ENCODE peak calls at places on chromosomes 7 and 10, in four cellular contexts. One of them, this sample, is unnamed.

GRCh38 chr7:945556-946255 is 8.8 kb downstream of the ADAP1 start:
- DNase-seq in naive thymus-derived CD8-positive, alpha-beta T cell: no peak
- DNase-seq in cardiac fibroblast: no peak
- DNase-seq in MCF 10A: peak
- DNase-seq in this sample: peak

GRCh38 chr7:29765392-29765979 is 40.8 kb upstream of the WIPF3 start:
- DNase-seq in MCF 10A: no peak
- DNase-seq in naive thymus-derived CD8-positive, alpha-beta T cell: no peak
- DNase-seq in cardiac fibroblast: no peak
- DNase-seq in this sample: no peak

GRCh38 chr10:95265572-95265971 is 25.2 kb downstream of the PDLIM1 start:
- DNase-seq in MCF 10A: no peak
- DNase-seq in cardiac fibroblast: no peak
- DNase-seq in naive thymus-derived CD8-positive, alpha-beta T cell: no peak
- DNase-seq in this sample: no peak

GRCh38 chr10:28768227-28768626 is 90.9 kb downstream of the BAMBI start:
- DNase-seq in naive thymus-derived CD8-positive, alpha-beta T cell: no peak
- DNase-seq in cardiac fibroblast: no peak
- DNase-seq in MCF 10A: no peak
- DNase-seq in this sample: no peak

GRCh38 chr7:29005829-29006228 is 47.7 kb upstream of the TRIL start:
- DNase-seq in cardiac fibroblast: peak
- DNase-seq in MCF 10A: peak
- DNase-seq in naive thymus-derived CD8-positive, alpha-beta T cell: no peak
- DNase-seq in this sample: peak

GRCh38 chr7:36605261-36605660 is 119.0 kb downstream of the AOAH start:
- DNase-seq in MCF 10A: no peak
- DNase-seq in cardiac fibroblast: no peak
- DNase-seq in naive thymus-derived CD8-positive, alpha-beta T cell: no peak
- DNase-seq in this sample: peak

GRCh38 chr10:73796766-73797165 is 11.4 kb downstream of the ZSWIM8 start:
- DNase-seq in cardiac fibroblast: no peak
- DNase-seq in naive thymus-derived CD8-positive, alpha-beta T cell: no peak
- DNase-seq in MCF 10A: no peak
- DNase-seq in this sample: no peak

GRCh38 chr10:129345763-129346162 is 121.3 kb upstream of the MGMT start:
- DNase-seq in cardiac fibroblast: no peak
- DNase-seq in naive thymus-derived CD8-positive, alpha-beta T cell: no peak
- DNase-seq in MCF 10A: no peak
- DNase-seq in this sample: no peak

GRCh38 chr7:1466524-1467271 is 7.4 kb upstream of the MICALL2 start:
- DNase-seq in MCF 10A: no peak
- DNase-seq in naive thymus-derived CD8-positive, alpha-beta T cell: no peak
- DNase-seq in cardiac fibroblast: peak
- DNase-seq in this sample: peak

This sample was measured in hepatocyte.